ENCODE peak calls at places on chromosomes 7 and 10, in seven cellular contexts. C, T, B, P, H, F and U are unnamed samples.
A peak's percentile ranks its signal among the peaks of the same experiment; 100 is the strongest.

GRCh38 chr7:31123726-31124125 is 71.6 kb downstream of the ADCYAP1R1 start:
- DNase-seq in C (no peak), T (no peak), B (no peak), P (no peak), H (no peak), F (no peak), U (no peak)

GRCh38 chr7:124701955-124702354 is 63.6 kb downstream of the GPR37 start:
- DNase-seq in C (no peak), T (no peak), B (no peak), P (no peak), H (no peak), F (no peak), U (no peak)

GRCh38 chr10:100509241-100509640 is 10.4 kb downstream of the SEC31B start:
- DNase-seq in C (no peak), T (no peak), B (no peak), P (no peak), H (no peak), F (no peak), U (no peak)

GRCh38 chr7:657565-658119 is 68.9 kb upstream of the DNAAF5 start:
- DNase-seq in C (no peak), T (no peak), B (no peak), P (no peak), H (no peak), F (no peak), U (peak; percentile 15)

GRCh38 chr7:2460641-2461040 is 15.6 kb downstream of the GRIFIN start:
- DNase-seq in C (no peak), T (no peak), B (no peak), P (no peak), H (no peak), F (no peak), U (no peak)

GRCh38 chr10:49518982-49519578 is 19.8 kb downstream of the ERCC6 start:
- DNase-seq in C (peak; percentile 67), T (peak; percentile 36), B (peak; percentile 32), P (no peak), H (peak; percentile 81), F (no peak), U (peak; percentile 77)

GRCh38 chr7:92987095-92987494 is 130.7 kb downstream of the SAMD9 start:
- DNase-seq in C (no peak), T (no peak), B (no peak), P (no peak), H (no peak), F (no peak), U (no peak)

GRCh38 chr10:42982886-42983594 is 93.8 kb upstream of the RET start:
- DNase-seq in C (no peak), T (no peak), B (no peak), P (no peak), H (no peak), F (no peak), U (no peak)

GRCh38 chr7:128904381-128905197 is 5.9 kb downstream of the KCP start:
- DNase-seq in C (peak; percentile 87), T (peak; percentile 52), B (peak; percentile 52), P (peak; percentile 35), H (peak; percentile 64), F (no peak), U (peak; percentile 63)

GRCh38 chr10:23657677-23658076 is 218.8 kb downstream of the OTUD1 start:
- DNase-seq in C (no peak), T (no peak), B (no peak), P (no peak), H (no peak), F (no peak), U (no peak)

GRCh38 chr10:119672291-119672690 is 21.1 kb downstream of the BAG3 start:
- DNase-seq in C (no peak), T (no peak), B (no peak), P (no peak), H (no peak), F (no peak), U (no peak)

GRCh38 chr10:113708640-113709039 is 28.9 kb downstream of the CASP7 start:
- DNase-seq in C (no peak), T (no peak), B (no peak), P (no peak), H (no peak), F (no peak), U (no peak)

GRCh38 chr10:113711142-113711541 is 31.4 kb downstream of the CASP7 start:
- DNase-seq in C (no peak), T (no peak), B (no peak), P (no peak), H (no peak), F (no peak), U (no peak)

GRCh38 chr10:113706623-113707022 is 26.9 kb downstream of the CASP7 start:
- DNase-seq in C (no peak), T (no peak), B (no peak), P (no peak), H (no peak), F (no peak), U (no peak)

GRCh38 chr10:113712024-113712423 is 32.3 kb downstream of the CASP7 start:
- DNase-seq in C (no peak), T (no peak), B (no peak), P (no peak), H (no peak), F (no peak), U (no peak)

GRCh38 chr10:113709221-113709838 is 29.6 kb downstream of the CASP7 start:
- DNase-seq in C (no peak), T (no peak), B (no peak), P (no peak), H (no peak), F (no peak), U (no peak)
- TF ChIP-seq JUND in C (peak; percentile 80), T (no peak), B (no peak), P (no peak), H (no peak), F (no peak), U (no peak)

GRCh38 chr10:114359953-114360345 is 44.4 kb downstream of the AFAP1L2 start:
- DNase-seq in C (no peak), T (no peak), B (no peak), P (no peak), H (no peak), F (no peak), U (no peak)

GRCh38 chr10:114353383-114353782 is 50.9 kb downstream of the AFAP1L2 start:
- DNase-seq in C (no peak), T (no peak), B (no peak), P (no peak), H (no peak), F (no peak), U (no peak)

GRCh38 chr10:114357591-114357990 is 46.7 kb downstream of the AFAP1L2 start:
- DNase-seq in C (no peak), T (no peak), B (no peak), P (no peak), H (no peak), F (no peak), U (no peak)

GRCh38 chr10:114359041-114359952 is 45.0 kb downstream of the AFAP1L2 start:
- DNase-seq in C (no peak), T (no peak), B (no peak), P (no peak), H (no peak), F (no peak), U (no peak)

DNA sequence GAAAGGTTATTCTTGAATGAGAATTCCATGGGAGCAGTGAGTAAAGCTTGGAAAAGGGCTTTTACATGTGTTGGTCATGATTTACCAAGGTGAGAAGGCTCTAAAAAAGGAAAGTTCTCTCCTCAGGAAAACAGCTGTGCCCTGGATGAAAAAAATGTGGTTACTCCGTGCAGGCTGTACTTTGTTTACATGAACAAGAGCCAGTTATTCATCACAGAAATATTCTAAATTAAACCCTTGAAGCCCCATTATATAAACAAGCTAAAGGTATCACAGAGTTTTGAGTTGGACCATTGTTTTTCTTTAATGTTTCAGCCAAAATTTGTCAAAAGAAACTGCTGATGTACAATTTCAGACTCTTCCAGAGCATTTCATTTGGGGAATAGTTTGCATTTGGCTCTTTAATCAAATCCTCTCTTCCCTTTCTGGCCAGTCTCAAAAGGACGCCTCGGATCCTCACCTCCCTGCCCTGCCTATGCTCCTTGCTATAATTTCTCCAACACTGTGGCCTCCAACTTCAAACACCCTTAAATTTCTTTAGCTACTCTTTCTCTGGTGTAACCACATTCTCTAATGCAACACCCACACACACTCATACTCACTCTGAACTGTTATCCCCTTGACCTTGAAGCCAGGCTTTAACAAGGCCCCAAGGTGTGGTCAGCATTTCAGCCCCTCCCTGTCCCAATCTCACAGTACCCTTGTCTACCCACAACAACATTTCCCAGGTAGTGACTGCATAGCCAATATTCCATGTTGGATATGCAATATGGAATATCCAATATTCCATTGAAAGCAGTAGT is 47.3 kb downstream of the AFAP1L2 start:
- DNase-seq in C (no peak), T (no peak), B (no peak), P (no peak), H (no peak), F (no peak), U (no peak)
- TF ChIP-seq JUND in C (no peak), T (no peak), B (no peak), P (no peak), H (no peak), F (no peak), U (no peak)

GRCh38 chr10:132839061-132839460 is 53.1 kb upstream of the NKX6-2 start:
- DNase-seq in C (no peak), T (no peak), B (no peak), P (no peak), H (no peak), F (no peak), U (no peak)

GRCh38 chr10:132842397-132842796 is 56.5 kb upstream of the NKX6-2 start:
- DNase-seq in C (no peak), T (no peak), B (no peak), P (no peak), H (no peak), F (no peak), U (no peak)

GRCh38 chr10:132844069-132844809 is 58.3 kb upstream of the NKX6-2 start:
- DNase-seq in C (no peak), T (no peak), B (no peak), P (no peak), H (no peak), F (no peak), U (no peak)

GRCh38 chr10:132840698-132841097 is 54.8 kb upstream of the NKX6-2 start:
- DNase-seq in C (no peak), T (no peak), B (no peak), P (no peak), H (no peak), F (no peak), U (no peak)

DNA sequence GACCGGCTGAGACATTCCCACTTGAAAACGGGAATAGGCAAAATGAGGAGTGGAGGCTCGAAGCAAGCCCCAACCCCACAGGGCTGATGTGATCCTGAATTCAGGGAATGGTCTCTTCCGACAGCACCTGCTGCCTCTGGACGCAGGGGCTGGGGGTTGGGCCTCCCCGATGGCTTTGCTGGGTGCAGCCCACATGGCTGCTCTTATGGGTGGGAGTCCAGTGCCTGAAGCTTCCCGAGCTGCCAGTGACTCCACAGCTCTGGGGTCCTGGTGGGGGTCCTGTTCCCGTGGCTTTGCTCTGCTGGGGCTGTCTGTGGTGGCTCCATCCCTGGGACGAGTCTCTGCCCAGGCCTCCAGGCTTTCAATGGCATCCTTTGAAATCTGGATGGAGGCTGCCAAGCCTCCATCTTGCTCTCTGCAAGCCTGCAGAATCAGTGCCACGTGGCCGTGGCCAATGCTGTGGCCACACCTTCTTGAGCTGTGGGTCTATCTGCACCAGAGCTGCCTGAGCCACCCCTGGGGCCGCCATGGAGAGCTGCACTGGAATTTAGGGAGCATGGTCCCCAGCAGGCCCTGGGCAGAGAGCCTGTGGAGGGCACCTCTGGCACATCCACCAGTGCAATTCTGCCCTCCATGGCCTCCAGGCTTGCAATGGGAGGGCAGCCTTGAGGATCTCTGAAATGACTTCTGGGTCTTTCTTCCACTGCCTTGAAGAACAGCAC is 55.5 kb upstream of the NKX6-2 start:
- DNase-seq in C (no peak), T (no peak), B (no peak), P (no peak), H (no peak), F (no peak), U (no peak)
- TF ChIP-seq JUND in C (no peak), T (no peak), B (no peak), P (no peak), H (no peak), F (no peak), U (no peak)

GRCh38 chr10:59098387-59098786 is 78.1 kb upstream of the PHYHIPL start:
- DNase-seq in C (no peak), T (no peak), B (no peak), P (no peak), H (no peak), F (no peak), U (peak; percentile 24)
- TF ChIP-seq JUND in C (no peak), T (no peak), B (no peak), P (no peak), H (no peak), F (no peak), U (no peak)